ENCODE peak calls at places on chromosomes 16 and 17, in ten cellular contexts. Q is thoracic aorta; A is HAP-1; N is HFF-Myc; V is fibroblast of mammary gland; G is psoas muscle; P is pancreas; Z is CD8-positive, alpha-beta memory T cell; F is testis; O is heart right ventricle. M is an unnamed sample.
A peak's percentile ranks its signal among the peaks of the same experiment; 100 is the strongest.

GRCh38 chr16:24775455-24775854 is 46.0 kb downstream of the TNRC6A start:
- DNase-seq in P (no peak), O (no peak), N (no peak), Z (no peak), G (no peak), V (peak; percentile 64), F (peak; percentile 45), Q (no peak), A (no peak), M (no peak)

GRCh38 chr17:35154486-35154885 is 6.9 kb downstream of the UNC45B start:
- DNase-seq in G (no peak), A (no peak), F (no peak), V (no peak), P (no peak), Z (no peak), O (no peak), N (no peak), Q (no peak), M (no peak)

GRCh38 chr17:61294777-61295176 is 104.9 kb upstream of the TBX2 start:
- DNase-seq in O (no peak), A (no peak), N (no peak), P (no peak), Z (no peak), V (peak; percentile 74), F (no peak), Q (no peak), G (no peak), M (no peak)

GRCh38 chr17:15377200-15377599 is 35.8 kb upstream of the TEKT3 start:
- DNase-seq in F (no peak), Z (no peak), O (no peak), P (no peak), N (peak; percentile 16), Q (no peak), V (peak; percentile 90), A (no peak), G (no peak), M (no peak)

GRCh38 chr17:40491486-40491885 is 9.9 kb downstream of the TNS4 start:
- DNase-seq in V (no peak), Q (no peak), F (no peak), Z (no peak), O (no peak), A (no peak), G (peak; percentile 37), N (no peak), P (no peak), M (peak; percentile 19)

GRCh38 chr17:69427486-69428197 is 13.1 kb downstream of the MAP2K6 start:
- DNase-seq in Q (no peak), V (no peak), G (no peak), Z (no peak), N (no peak), F (no peak), P (no peak), O (no peak), A (no peak), M (no peak)

GRCh38 chr17:72264682-72265405 is 144.0 kb downstream of the SOX9 start:
- DNase-seq in A (no peak), Z (no peak), O (no peak), Q (no peak), N (no peak), V (no peak), G (no peak), F (no peak), P (no peak), M (no peak)

GRCh38 chr16:741986-742629 is 1.3 kb upstream of the CIAO3 start:
- DNase-seq in O (no peak), V (no peak), F (no peak), G (no peak), A (no peak), Z (no peak), Q (no peak), N (no peak), P (no peak), M (no peak)

GRCh38 chr16:77596243-77596642 is 126.1 kb upstream of the NUDT7 start:
- DNase-seq in O (no peak), G (no peak), Q (no peak), F (no peak), Z (no peak), P (no peak), N (no peak), A (no peak), V (peak; percentile 66), M (no peak)

GRCh38 chr16:50268352-50268751 is 2.0 kb downstream of the ADCY7 start:
- DNase-seq in O (no peak), G (peak; percentile 34), F (no peak), Q (no peak), Z (peak; percentile 24), N (no peak), P (no peak), A (no peak), V (no peak), M (no peak)
- H3K4me3 ChIP-seq in O (no peak overlapping the region), G (no peak overlapping the region), F (no peak overlapping the region), Q (peak overlapping the region; percentile 71), Z (peak overlapping the region; percentile 98), N (no peak overlapping the region), P (no peak overlapping the region), A (no peak overlapping the region), V (no peak overlapping the region), M (no peak overlapping the region)

GRCh38 chr16:75072239-75072947 is 44.2 kb downstream of the LDHD start:
- DNase-seq in O (no peak), V (no peak), Q (no peak), G (no peak), P (no peak), Z (no peak), F (no peak), N (no peak), A (no peak), M (no peak)
- H3K4me3 ChIP-seq in O (no peak overlapping the region), V (no peak overlapping the region), Q (no peak overlapping the region), G (no peak overlapping the region), P (no peak overlapping the region), Z (no peak overlapping the region), F (no peak overlapping the region), N (no peak overlapping the region), A (no peak overlapping the region), M (no peak overlapping the region)

DNA sequence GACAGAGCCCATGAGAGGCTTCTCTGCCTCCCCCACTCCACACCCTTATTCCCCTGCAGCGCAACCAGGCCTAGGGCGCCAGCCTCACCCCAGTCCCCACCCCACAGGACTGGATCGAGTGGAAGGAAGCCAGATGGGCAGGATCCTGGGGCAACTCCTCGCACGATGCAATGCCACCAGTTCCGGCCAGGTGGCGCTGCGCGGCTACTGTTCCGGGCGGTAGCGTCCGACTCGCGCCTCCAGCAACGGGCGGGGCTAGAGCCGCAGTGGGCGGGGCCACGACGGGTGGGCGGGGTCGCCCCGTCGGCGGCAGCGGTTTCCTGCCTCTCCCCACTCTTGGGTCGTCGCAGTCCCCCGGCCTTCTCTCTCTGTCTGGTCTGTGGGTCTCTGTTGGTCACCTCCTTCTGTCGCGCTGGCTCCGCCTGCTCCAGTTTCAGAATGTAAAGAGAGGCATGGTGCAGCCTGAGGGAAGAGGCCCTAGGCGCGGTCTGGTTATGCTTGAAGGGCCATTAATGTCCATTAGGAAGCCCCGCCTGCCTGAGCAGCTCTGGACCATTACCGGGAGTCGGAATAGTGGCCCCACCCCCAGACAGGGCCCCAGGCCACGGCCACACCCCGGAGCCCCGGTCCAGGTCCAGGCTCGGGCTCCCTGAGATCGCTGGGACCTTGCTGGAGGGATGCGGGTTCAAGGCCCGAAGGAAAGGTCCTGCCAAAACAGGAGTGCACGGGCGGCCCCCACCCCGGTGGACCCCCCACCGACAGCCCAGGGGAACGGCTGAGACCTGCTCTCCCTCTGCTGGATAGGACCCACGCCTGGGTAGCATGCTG is 3.4 kb upstream of the NHERF2 start:
- DNase-seq in O (peak; percentile 94), V (peak; percentile 80), Z (peak; percentile 95), A (peak; percentile 95), N (no peak), G (peak; percentile 96), Q (peak; percentile 69), P (peak; percentile 97), F (peak; percentile 95), M (peak; percentile 92)
- H3K4me3 ChIP-seq in O (peak overlapping the region; percentile 26), V (peak overlapping the region; percentile 35), Z (peak overlapping the region; percentile 50), A (peak overlapping the region; percentile 11), N (no peak overlapping the region), G (peak overlapping the region; percentile 46), Q (peak overlapping the region; percentile 63), P (no peak overlapping the region), F (peak overlapping the region; percentile 37), M (peak overlapping the region; percentile 44)

GRCh38 chr17:74478369-74479100 is 12.1 kb downstream of the CD300A start:
- DNase-seq in V (peak; percentile 30), O (no peak), P (no peak), Z (no peak), A (no peak), Q (no peak), F (no peak), G (no peak), N (no peak), M (no peak)
- H3K4me3 ChIP-seq in V (no peak overlapping the region), O (no peak overlapping the region), P (no peak overlapping the region), Z (peak overlapping the region; percentile 51), A (no peak overlapping the region), Q (no peak overlapping the region), F (no peak overlapping the region), G (no peak overlapping the region), N (no peak overlapping the region), M (no peak overlapping the region)

DNA sequence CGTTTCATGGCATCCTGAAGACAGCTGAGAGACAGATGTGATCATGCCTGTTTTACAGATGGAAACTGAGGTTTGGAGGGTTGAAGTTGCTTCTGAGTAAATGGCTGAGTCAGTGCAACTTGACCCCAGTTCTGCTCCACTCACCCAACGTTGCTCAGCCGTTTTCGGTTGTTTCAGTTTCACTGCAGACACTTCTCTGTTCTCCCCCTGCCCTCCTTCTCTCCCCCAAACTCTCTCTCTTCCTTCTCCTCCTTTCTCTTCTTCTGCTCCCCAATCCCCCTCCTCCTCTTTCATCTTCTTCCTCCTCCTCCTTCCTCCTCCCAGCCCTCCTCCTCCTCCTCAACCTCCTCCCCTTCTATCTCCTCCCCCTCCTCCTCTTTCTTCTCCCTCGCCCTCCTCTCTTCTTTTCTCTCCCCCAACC is 9.4 kb upstream of the CEP20 start:
- DNase-seq in A (no peak), N (peak; percentile 70), F (no peak), V (peak; percentile 82), Z (no peak), O (no peak), Q (no peak), P (no peak), G (no peak), M (no peak)
- H3K4me3 ChIP-seq in A (no peak overlapping the region), N (peak overlapping the region; percentile 30), F (no peak overlapping the region), V (no peak overlapping the region), Z (no peak overlapping the region), O (no peak overlapping the region), Q (no peak overlapping the region), P (no peak overlapping the region), G (no peak overlapping the region), M (no peak overlapping the region)